ENCODE peak calls at places on chromosomes 11 and 22, in five cellular contexts. One of them, this sample, is unnamed. For H3K4me1 and H3K79me2, the result is how much of the 10 kb centered on the place peaks cover.

GRCh38 chr11:69294621-69295078 is 695 bp downstream of the MYEOV start:
- DNase-seq in PC-3: peak
- DNase-seq in fibroblast of lung: no peak
- DNase-seq in GM23248: no peak
- DNase-seq in H1: no peak
- DNase-seq in this sample: no peak

GRCh38 chr11:60775420-60775961 is 9.6 kb upstream of the MS4A10 start:
- DNase-seq in PC-3: peak
- DNase-seq in fibroblast of lung: peak
- DNase-seq in GM23248: peak
- DNase-seq in H1: peak
- DNase-seq in this sample: peak

GRCh38 chr11:34647131-34647530 is 26.2 kb downstream of the EHF start:
- DNase-seq in PC-3: no peak
- DNase-seq in fibroblast of lung: peak
- DNase-seq in GM23248: no peak
- DNase-seq in H1: no peak
- DNase-seq in this sample: no peak

GRCh38 chr11:123483465-123483864 is 53.4 kb downstream of the GRAMD1B start:
- DNase-seq in PC-3: no peak
- DNase-seq in fibroblast of lung: no peak
- DNase-seq in GM23248: no peak
- DNase-seq in H1: no peak
- DNase-seq in this sample: no peak

GRCh38 chr22:48535868-48536690 is 1291.6 kb downstream of the BRD1 start:
- DNase-seq in PC-3: no peak
- DNase-seq in fibroblast of lung: peak
- DNase-seq in GM23248: peak
- DNase-seq in H1: no peak
- DNase-seq in this sample: no peak

GRCh38 chr11:77747381-77747969 is 73.0 kb downstream of the RSF1 start:
- DNase-seq in PC-3: no peak
- DNase-seq in fibroblast of lung: peak
- DNase-seq in GM23248: peak
- DNase-seq in H1: no peak
- DNase-seq in this sample: no peak

GRCh38 chr11:106031210-106031845 is 9.3 kb upstream of the MSANTD4 start:
- DNase-seq in PC-3: peak
- DNase-seq in fibroblast of lung: peak
- DNase-seq in GM23248: peak
- DNase-seq in H1: no peak
- DNase-seq in this sample: no peak

GRCh38 chr11:13210424-13210823 is 67.2 kb upstream of the BMAL1 start:
- DNase-seq in PC-3: peak
- DNase-seq in fibroblast of lung: peak
- DNase-seq in GM23248: peak
- DNase-seq in H1: peak
- DNase-seq in this sample: peak

GRCh38 chr11:13303668-13304649 is 26.4 kb downstream of the BMAL1 start:
- DNase-seq in PC-3: no peak
- DNase-seq in fibroblast of lung: no peak
- DNase-seq in GM23248: no peak
- DNase-seq in H1: no peak
- DNase-seq in this sample: no peak

GRCh38 chr11:133579165-133580031 is 47.1 kb upstream of the OPCML start:
- DNase-seq in PC-3: no peak
- DNase-seq in fibroblast of lung: no peak
- DNase-seq in GM23248: no peak
- DNase-seq in H1: peak
- DNase-seq in this sample: no peak

GRCh38 chr22:28029962-28030361 is 110.9 kb upstream of the PITPNB start:
- DNase-seq in PC-3: no peak
- DNase-seq in fibroblast of lung: no peak
- DNase-seq in GM23248: no peak
- DNase-seq in H1: no peak
- DNase-seq in this sample: no peak

GRCh38 chr22:25841775-25842174 is 99.8 kb downstream of the MYO18B start:
- DNase-seq in PC-3: no peak
- DNase-seq in fibroblast of lung: no peak
- DNase-seq in GM23248: no peak
- DNase-seq in H1: no peak
- DNase-seq in this sample: no peak

GRCh38 chr22:31088233-31088986 is 7.3 kb downstream of the SMTN start:
- DNase-seq in PC-3: no peak
- DNase-seq in fibroblast of lung: no peak
- DNase-seq in GM23248: no peak
- DNase-seq in H1: no peak
- DNase-seq in this sample: peak

GRCh38 chr22:31086703-31087330 is 5.7 kb downstream of the SMTN start:
- DNase-seq in PC-3: no peak
- DNase-seq in fibroblast of lung: no peak
- DNase-seq in GM23248: no peak
- DNase-seq in H1: no peak
- DNase-seq in this sample: peak

GRCh38 chr22:31085928-31086327 is 4.8 kb downstream of the SMTN start:
- DNase-seq in PC-3: no peak
- DNase-seq in fibroblast of lung: no peak
- DNase-seq in GM23248: no peak
- DNase-seq in H1: no peak
- DNase-seq in this sample: no peak

GRCh38 chr22:31089101-31090100 is 8.3 kb downstream of the SMTN start:
- DNase-seq in PC-3: no peak
- DNase-seq in fibroblast of lung: no peak
- DNase-seq in GM23248: peak
- DNase-seq in H1: peak
- DNase-seq in this sample: peak

DNA sequence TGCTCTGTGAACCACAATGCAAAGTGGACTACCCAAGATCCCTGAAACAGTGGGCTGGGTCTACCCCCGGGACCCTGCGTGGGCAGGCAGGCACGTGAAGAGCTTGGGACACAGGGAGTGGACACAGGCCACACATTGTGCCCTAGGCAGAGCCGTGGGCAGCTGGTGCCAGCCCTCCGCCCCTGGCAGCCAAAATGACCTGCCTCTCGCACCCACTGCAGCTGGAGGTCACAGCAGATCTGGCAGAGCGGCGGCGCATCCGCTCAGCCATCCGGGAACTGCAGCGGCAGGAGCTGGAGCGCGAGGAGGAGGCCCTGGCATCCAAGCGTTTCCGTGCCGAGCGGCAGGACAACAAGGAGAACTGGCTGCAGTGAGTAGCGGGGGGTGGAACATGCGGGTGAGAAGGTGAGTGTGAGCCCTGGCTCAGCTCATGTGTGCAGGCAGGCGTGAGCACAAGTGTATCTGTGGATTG is 6.7 kb downstream of the SMTN start:
- DNase-seq in PC-3: no peak
- DNase-seq in fibroblast of lung: no peak
- DNase-seq in GM23248: no peak
- DNase-seq in H1: no peak
- DNase-seq in this sample: no peak
- H3K4me1 ChIP-seq in PC-3: under half
- H3K4me1 ChIP-seq in fibroblast of lung: under half
- H3K4me1 ChIP-seq in GM23248: under half
- H3K4me1 ChIP-seq in H1: under half
- H3K4me1 ChIP-seq in this sample: under half

GRCh38 chr11:47766363-47767227 is 546 bp downstream of the FNBP4 start:
- DNase-seq in PC-3: peak
- DNase-seq in fibroblast of lung: peak
- DNase-seq in GM23248: peak
- DNase-seq in H1: no peak
- DNase-seq in this sample: peak

GRCh38 chr11:47765086-47765485 is 2.1 kb downstream of the FNBP4 start:
- DNase-seq in PC-3: no peak
- DNase-seq in fibroblast of lung: peak
- DNase-seq in GM23248: peak
- DNase-seq in H1: no peak
- DNase-seq in this sample: no peak

GRCh38 chr11:47773882-47774281 is 6.7 kb upstream of the FNBP4 start:
- DNase-seq in PC-3: no peak
- DNase-seq in fibroblast of lung: no peak
- DNase-seq in GM23248: no peak
- DNase-seq in H1: no peak
- DNase-seq in this sample: no peak

GRCh38 chr11:47768090-47768620 is 1.0 kb upstream of the FNBP4 start:
- DNase-seq in PC-3: peak
- DNase-seq in fibroblast of lung: peak
- DNase-seq in GM23248: peak
- DNase-seq in H1: no peak
- DNase-seq in this sample: peak
- H2AFZ ChIP-seq in PC-3: peak
- H2AFZ ChIP-seq in fibroblast of lung: no peak
- H2AFZ ChIP-seq in GM23248: peak
- H2AFZ ChIP-seq in H1: no peak
- H2AFZ ChIP-seq in this sample: peak

GRCh38 chr11:35802672-35803071 is 140.1 kb downstream of the TRIM44 start:
- DNase-seq in PC-3: no peak
- DNase-seq in fibroblast of lung: no peak
- DNase-seq in GM23248: no peak
- DNase-seq in H1: no peak
- DNase-seq in this sample: no peak
- H3K79me2 ChIP-seq in PC-3: under half
- H3K79me2 ChIP-seq in fibroblast of lung: under half
- H3K79me2 ChIP-seq in GM23248: under half
- H3K79me2 ChIP-seq in H1: under half
- H3K79me2 ChIP-seq in this sample: under half

DNA sequence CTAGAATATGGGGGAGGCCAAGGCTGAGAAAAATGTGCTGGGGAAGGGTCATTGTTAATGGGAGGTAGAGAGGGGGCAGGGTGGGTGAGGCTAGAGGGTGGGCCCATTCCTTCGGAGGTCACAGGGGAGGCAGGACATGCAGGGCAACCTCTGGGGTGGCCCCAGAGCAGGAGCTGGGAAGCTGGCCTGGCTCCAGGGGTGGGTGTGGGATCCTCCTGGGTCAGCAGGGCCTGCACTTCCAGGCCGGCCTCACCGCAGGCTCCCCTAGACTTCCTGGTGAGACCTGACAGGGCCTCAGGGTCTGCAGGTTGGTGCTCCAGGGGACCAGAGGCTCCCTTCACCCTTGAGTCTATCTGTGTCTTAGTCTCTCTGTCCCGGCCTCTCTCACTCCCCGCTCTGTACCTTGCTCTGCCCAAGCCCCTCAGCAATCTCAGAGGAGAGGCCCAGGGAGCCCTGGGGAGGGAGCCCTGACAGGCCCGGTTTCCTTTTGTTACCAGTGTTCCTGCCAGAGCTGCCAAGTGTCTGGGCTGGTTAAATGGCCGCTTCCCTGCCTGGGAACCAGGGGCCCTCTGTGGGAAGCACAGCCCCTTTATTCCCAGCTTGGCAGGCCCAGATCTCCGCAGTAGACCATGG is 13.8 kb downstream of the CD82 start:
- DNase-seq in PC-3: no peak
- DNase-seq in fibroblast of lung: no peak
- DNase-seq in GM23248: no peak
- DNase-seq in H1: no peak
- DNase-seq in this sample: no peak
- H3K4me1 ChIP-seq in PC-3: under half
- H3K4me1 ChIP-seq in fibroblast of lung: under half
- H3K4me1 ChIP-seq in GM23248: under half
- H3K4me1 ChIP-seq in H1: under half
- H3K4me1 ChIP-seq in this sample: under half

GRCh38 chr22:45407793-45408192 is 5.6 kb downstream of the SMC1B start:
- DNase-seq in PC-3: no peak
- DNase-seq in fibroblast of lung: no peak
- DNase-seq in GM23248: no peak
- DNase-seq in H1: no peak
- DNase-seq in this sample: no peak

GRCh38 chr22:45413368-45414211 is at the start of the genes RIBC2 and SMC1B:
- DNase-seq in PC-3: peak
- DNase-seq in fibroblast of lung: peak
- DNase-seq in GM23248: peak
- DNase-seq in H1: peak
- DNase-seq in this sample: peak

GRCh38 chr22:45418770-45419138 is 5.3 kb downstream of the RIBC2 start:
- DNase-seq in PC-3: no peak
- DNase-seq in fibroblast of lung: no peak
- DNase-seq in GM23248: no peak
- DNase-seq in H1: no peak
- DNase-seq in this sample: no peak

GRCh38 chr22:45418056-45418769 is 4.7 kb downstream of the RIBC2 start:
- DNase-seq in PC-3: no peak
- DNase-seq in fibroblast of lung: no peak
- DNase-seq in GM23248: no peak
- DNase-seq in H1: peak
- DNase-seq in this sample: no peak

GRCh38 chr22:45413013-45413367 is 409 bp downstream of the SMC1B start:
- DNase-seq in PC-3: no peak
- DNase-seq in fibroblast of lung: no peak
- DNase-seq in GM23248: no peak
- DNase-seq in H1: no peak
- DNase-seq in this sample: no peak
- H2AFZ ChIP-seq in PC-3: peak
- H2AFZ ChIP-seq in fibroblast of lung: no peak
- H2AFZ ChIP-seq in GM23248: peak
- H2AFZ ChIP-seq in H1: no peak
- H2AFZ ChIP-seq in this sample: peak